ENCODE peak calls at places on chromosomes 5 and 9, in nine cellular contexts. B, R, Z, X, I, J, U, E and V are unnamed samples.

GRCh38 chr5:174166231-174167079 is 120.9 kb downstream of the NSG2 start:
- DNase-seq in B (no peak), R (no peak), Z (no peak), X (no peak), I (no peak), J (no peak), U (no peak), E (no peak), V (no peak)

GRCh38 chr5:1006656-1007071 is 1.9 kb upstream of the NKD2 start:
- DNase-seq in B (no peak), R (no peak), Z (no peak), X (no peak), I (no peak), J (no peak), U (no peak), E (no peak), V (no peak)

GRCh38 chr9:136424750-136425362 is 14.4 kb downstream of the PMPCA start:
- DNase-seq in B (no peak), R (no peak), Z (no peak), X (no peak), I (no peak), J (no peak), U (no peak), E (no peak), V (no peak)

GRCh38 chr9:16884952-16885513 is 14.6 kb upstream of the BNC2 start:
- DNase-seq in B (peak; percentile 71), R (peak; percentile 94), Z (peak; percentile 25), X (no peak), I (no peak), J (peak; percentile 19), U (peak; percentile 25), E (no peak), V (no peak)

GRCh38 chr5:167511-167910 is 23.8 kb upstream of the LRRC14B start:
- DNase-seq in B (no peak), R (no peak), Z (no peak), X (no peak), I (no peak), J (no peak), U (no peak), E (no peak), V (no peak)

GRCh38 chr9:126317513-126317912 is 9.1 kb upstream of the MVB12B start:
- DNase-seq in B (no peak), R (peak; percentile 20), Z (no peak), X (no peak), I (no peak), J (peak; percentile 73), U (no peak), E (no peak), V (no peak)

GRCh38 chr9:123360161-123361085 is 4.4 kb downstream of the CRB2 start:
- DNase-seq in B (no peak), R (no peak), Z (peak; percentile 94), X (peak; percentile 85), I (peak; percentile 72), J (no peak), U (no peak), E (no peak), V (no peak)

GRCh38 chr5:139915274-139915673 is 119.7 kb downstream of the PSD2 start:
- DNase-seq in B (no peak), R (no peak), Z (no peak), X (no peak), I (no peak), J (no peak), U (no peak), E (no peak), V (no peak)

GRCh38 chr5:172008689-172009141 is 2.3 kb upstream of the FBXW11 start:
- DNase-seq in B (no peak), R (peak; percentile 14), Z (no peak), X (no peak), I (no peak), J (no peak), U (no peak), E (no peak), V (no peak)

GRCh38 chr5:127844631-127845030 is 141.4 kb downstream of the CCDC192 start:
- DNase-seq in B (no peak), R (no peak), Z (peak; percentile 36), X (no peak), I (no peak), J (no peak), U (no peak), E (no peak), V (no peak)

GRCh38 chr5:146510528-146510927 is 5.5 kb downstream of the GPR151 start:
- DNase-seq in B (no peak), R (peak; percentile 34), Z (no peak), X (no peak), I (no peak), J (no peak), U (no peak), E (no peak), V (no peak)

GRCh38 chr9:131432597-131433301 is 38.9 kb downstream of the PRRC2B start:
- DNase-seq in B (peak; percentile 85), R (peak; percentile 92), Z (no peak), X (no peak), I (no peak), J (no peak), U (no peak), E (no peak), V (no peak)

GRCh38 chr5:53482717-53483638 is 2.5 kb downstream of the FST start:
- DNase-seq in B (peak; percentile 27), R (peak; percentile 40), Z (peak; percentile 60), X (no peak), I (no peak), J (peak; percentile 22), U (no peak), E (no peak), V (no peak)

GRCh38 chr5:103648086-103648485 is 85.5 kb upstream of the NUDT12 start:
- DNase-seq in B (no peak), R (no peak), Z (no peak), X (no peak), I (no peak), J (no peak), U (no peak), E (no peak), V (no peak)

GRCh38 chr9:37996050-37996811 is 72.8 kb downstream of the SHB start:
- DNase-seq in B (no peak), R (no peak), Z (peak; percentile 47), X (no peak), I (no peak), J (no peak), U (no peak), E (no peak), V (no peak)

GRCh38 chr5:32572778-32573480 is 12.4 kb upstream of the SUB1 start:
- DNase-seq in B (no peak), R (no peak), Z (no peak), X (no peak), I (no peak), J (peak; percentile 59), U (no peak), E (no peak), V (no peak)

GRCh38 chr9:136231478-136232297 is 13.9 kb downstream of the QSOX2 start:
- DNase-seq in B (no peak), R (no peak), Z (no peak), X (no peak), I (no peak), J (peak; percentile 86), U (no peak), E (no peak), V (no peak)

GRCh38 chr5:163789870-163790269 is 284.5 kb downstream of the MAT2B start:
- DNase-seq in B (no peak), R (no peak), Z (no peak), X (no peak), I (no peak), J (no peak), U (no peak), E (no peak), V (no peak)

GRCh38 chr9:98430535-98430934 is 175.1 kb upstream of the TBC1D2 start:
- DNase-seq in B (peak; percentile 11), R (peak; percentile 35), Z (no peak), X (no peak), I (no peak), J (no peak), U (peak; percentile 21), E (no peak), V (no peak)

GRCh38 chr9:129834489-129835127 is 467 bp downstream of the C9orf78 start:
- DNase-seq in B (peak; percentile 28), R (no peak), Z (no peak), X (no peak), I (no peak), J (peak; percentile 62), U (no peak), E (no peak), V (no peak)

GRCh38 chr9:124214596-124215550 is 42.9 kb upstream of the NEK6 start:
- DNase-seq in B (peak; percentile 2), R (no peak), Z (no peak), X (no peak), I (no peak), J (no peak), U (no peak), E (no peak), V (no peak)

GRCh38 chr9:34010979-34011378 is 37.7 kb downstream of the UBAP2 start:
- DNase-seq in B (no peak), R (no peak), Z (no peak), X (peak; percentile 4), I (no peak), J (peak; percentile 10), U (no peak), E (no peak), V (no peak)

GRCh38 chr5:132611965-132612364 is 46.0 kb upstream of the IL13 start:
- DNase-seq in B (no peak), R (no peak), Z (no peak), X (no peak), I (no peak), J (no peak), U (no peak), E (no peak), V (no peak)

GRCh38 chr5:109656829-109657228 is 32.9 kb upstream of the MAN2A1 start:
- DNase-seq in B (peak; percentile 44), R (peak; percentile 98), Z (no peak), X (no peak), I (no peak), J (peak; percentile 63), U (peak; percentile 74), E (no peak), V (no peak)

GRCh38 chr5:132767150-132767549 is 9.9 kb downstream of the SEPTIN8 start:
- DNase-seq in B (no peak), R (no peak), Z (no peak), X (no peak), I (no peak), J (no peak), U (no peak), E (no peak), V (no peak)

GRCh38 chr9:129406278-129407225 is 214.3 kb downstream of the C9orf50 start:
- DNase-seq in B (no peak), R (no peak), Z (no peak), X (peak; percentile 18), I (no peak), J (no peak), U (peak; percentile 67), E (no peak), V (no peak)

GRCh38 chr5:79173626-79174025 is 62.0 kb downstream of the BHMT start:
- DNase-seq in B (no peak), R (no peak), Z (no peak), X (peak; percentile 71), I (no peak), J (no peak), U (no peak), E (no peak), V (no peak)

GRCh38 chr5:6435356-6435755 is 13.3 kb upstream of the UBE2QL1 start:
- DNase-seq in B (no peak), R (no peak), Z (no peak), X (peak; percentile 23), I (peak; percentile 44), J (no peak), U (no peak), E (no peak), V (no peak)

GRCh38 chr9:137066096-137066861 is 4.1 kb downstream of the SAPCD2 start:
- DNase-seq in B (no peak), R (no peak), Z (no peak), X (no peak), I (no peak), J (no peak), U (no peak), E (no peak), V (no peak)

GRCh38 chr5:160033546-160034252 is 24.8 kb downstream of the TTC1 start:
- DNase-seq in B (no peak), R (no peak), Z (no peak), X (no peak), I (no peak), J (no peak), U (no peak), E (no peak), V (no peak)

GRCh38 chr5:174828786-174829510 is 104.6 kb downstream of the MSX2 start:
- DNase-seq in B (no peak), R (no peak), Z (no peak), X (no peak), I (no peak), J (no peak), U (no peak), E (no peak), V (no peak)